ENCODE peak calls at places on chromosomes 1 and 21, in seven cellular contexts. W is H1, O is GM12891, M is SK-N-SH, J is K562, E is HepG2, T is GM12878. Y is an unnamed sample.

GRCh38 chr1:54883349-54884102 is 3.5 kb downstream of the DHCR24 start:
- DNase-seq in W (no peak), O (no peak), M (no peak), J (no peak), E (peak), T (no peak), Y (no peak)

GRCh38 chr1:163897401-163898169 is 575.8 kb downstream of the NUF2 start:
- DNase-seq in W (no peak), O (no peak), M (no peak), J (no peak), E (no peak), T (no peak), Y (no peak)

GRCh38 chr21:36694041-36694515 is 4.8 kb upstream of the SIM2 start:
- DNase-seq in W (no peak), O (peak), M (peak), J (no peak), E (no peak), T (no peak), Y (no peak)

GRCh38 chr1:167561753-167562152 is 8.2 kb upstream of the CREG1 start:
- DNase-seq in W (no peak), O (no peak), M (no peak), J (no peak), E (no peak), T (no peak), Y (no peak)

GRCh38 chr1:183778568-183779433 is 26.1 kb upstream of the RGL1 start:
- DNase-seq in W (no peak), O (no peak), M (no peak), J (no peak), E (no peak), T (no peak), Y (no peak)

GRCh38 chr1:94926915-94927404 is at the start of gene CNN3:
- DNase-seq in W (peak), O (peak), M (peak), J (peak), E (peak), T (peak), Y (peak)

GRCh38 chr1:44012411-44012810 is 18.9 kb downstream of the SLC6A9 start:
- DNase-seq in W (no peak), O (no peak), M (no peak), J (no peak), E (no peak), T (no peak), Y (no peak)

GRCh38 chr1:171350579-171350978 is 36.6 kb downstream of the FMO4 start:
- DNase-seq in W (no peak), O (no peak), M (no peak), J (no peak), E (no peak), T (no peak), Y (no peak)

GRCh38 chr1:94873520-94874351 is 53.2 kb downstream of the CNN3 start:
- DNase-seq in W (no peak), O (no peak), M (no peak), J (no peak), E (no peak), T (no peak), Y (no peak)

GRCh38 chr1:174839211-174839610 is 160.5 kb upstream of the CACYBP start:
- DNase-seq in W (no peak), O (no peak), M (no peak), J (no peak), E (no peak), T (no peak), Y (no peak)

GRCh38 chr21:45226540-45227326 is 61.0 kb downstream of the POFUT2 start:
- DNase-seq in W (no peak), O (no peak), M (no peak), J (no peak), E (no peak), T (no peak), Y (no peak)

GRCh38 chr21:41927727-41928409 is 25.9 kb downstream of the C2CD2 start:
- DNase-seq in W (no peak), O (no peak), M (no peak), J (no peak), E (no peak), T (no peak), Y (no peak)

GRCh38 chr1:210434224-210434623 is 105.5 kb downstream of the HHAT start:
- DNase-seq in W (no peak), O (no peak), M (no peak), J (no peak), E (no peak), T (no peak), Y (no peak)

GRCh38 chr1:158035976-158036583 is 42.6 kb downstream of the KIRREL1 start:
- DNase-seq in W (no peak), O (no peak), M (peak), J (peak), E (peak), T (no peak), Y (no peak)

GRCh38 chr1:94608142-94608851 is 66.7 kb upstream of the F3 start:
- DNase-seq in W (no peak), O (no peak), M (no peak), J (no peak), E (peak), T (no peak), Y (no peak)

GRCh38 chr1:199719156-199719842 is 308.2 kb upstream of the NR5A2 start:
- DNase-seq in W (no peak), O (no peak), M (no peak), J (no peak), E (no peak), T (no peak), Y (no peak)

GRCh38 chr1:222529181-222529580 is 18.7 kb downstream of the HHIPL2 start:
- DNase-seq in W (no peak), O (no peak), M (no peak), J (no peak), E (no peak), T (no peak), Y (no peak)

GRCh38 chr1:217275617-217276398 is 355.1 kb downstream of the GPATCH2 start:
- DNase-seq in W (no peak), O (no peak), M (peak), J (no peak), E (no peak), T (no peak), Y (no peak)

GRCh38 chr1:28898267-28898955 is 16.0 kb upstream of the EPB41 start:
- DNase-seq in W (no peak), O (no peak), M (peak), J (no peak), E (no peak), T (no peak), Y (no peak)

GRCh38 chr1:65079941-65080340 is 68.1 kb upstream of the AK4 start:
- DNase-seq in W (no peak), O (no peak), M (no peak), J (no peak), E (no peak), T (no peak), Y (no peak)

GRCh38 chr1:176993587-176993986 is 170.9 kb downstream of the ASTN1 start:
- DNase-seq in W (no peak), O (no peak), M (no peak), J (no peak), E (no peak), T (no peak), Y (no peak)

GRCh38 chr1:76666499-76666898 is 200.8 kb upstream of the ST6GALNAC5 start:
- DNase-seq in W (no peak), O (no peak), M (no peak), J (no peak), E (no peak), T (no peak), Y (no peak)

GRCh38 chr1:165717918-165718515 is 19.7 kb upstream of the ALDH9A1 start:
- DNase-seq in W (no peak), O (peak), M (peak), J (peak), E (peak), T (no peak), Y (peak)

GRCh38 chr1:101282314-101283087 is 45.7 kb downstream of the S1PR1 start:
- DNase-seq in W (no peak), O (no peak), M (no peak), J (no peak), E (no peak), T (no peak), Y (no peak)

GRCh38 chr1:228265167-228265566 is 57.3 kb downstream of the OBSCN start:
- DNase-seq in W (no peak), O (no peak), M (peak), J (peak), E (no peak), T (no peak), Y (no peak)

GRCh38 chr1:25900209-25900608 is 6.0 kb downstream of the STMN1 start:
- DNase-seq in W (no peak), O (no peak), M (no peak), J (no peak), E (no peak), T (no peak), Y (no peak)

GRCh38 chr1:46575300-46575699 is 23.9 kb upstream of the KNCN start:
- DNase-seq in W (no peak), O (no peak), M (no peak), J (no peak), E (no peak), T (no peak), Y (no peak)

GRCh38 chr1:87805661-87806376 is 477.1 kb downstream of the LMO4 start:
- DNase-seq in W (no peak), O (no peak), M (no peak), J (no peak), E (peak), T (no peak), Y (no peak)

GRCh38 chr21:42237577-42237976 is 18.6 kb downstream of the ABCG1 start:
- DNase-seq in W (no peak), O (no peak), M (no peak), J (no peak), E (no peak), T (no peak), Y (no peak)

GRCh38 chr1:165452336-165453130 is 7.6 kb upstream of the RXRG start:
- DNase-seq in W (no peak), O (no peak), M (no peak), J (no peak), E (no peak), T (no peak), Y (no peak)

GRCh38 chr1:205064301-205064700 is 20.0 kb downstream of the TMEM81 start:
- DNase-seq in W (no peak), O (no peak), M (no peak), J (no peak), E (no peak), T (no peak), Y (no peak)

GRCh38 chr1:204081791-204082513 is 9.0 kb downstream of the SOX13 start:
- DNase-seq in W (no peak), O (no peak), M (no peak), J (no peak), E (no peak), T (no peak), Y (no peak)

GRCh38 chr1:21372383-21372782 is 67.6 kb upstream of the NBPF3 start:
- DNase-seq in W (no peak), O (no peak), M (no peak), J (no peak), E (no peak), T (no peak), Y (no peak)

GRCh38 chr1:169043823-169044222 is 62.7 kb upstream of the ATP1B1 start:
- DNase-seq in W (no peak), O (no peak), M (no peak), J (no peak), E (no peak), T (no peak), Y (no peak)

GRCh38 chr1:47865881-47866535 is 131.2 kb downstream of the TRABD2B start:
- DNase-seq in W (no peak), O (no peak), M (no peak), J (no peak), E (peak), T (no peak), Y (no peak)

GRCh38 chr1:98897046-98897445 is 107.6 kb downstream of the PLPPR5 start:
- DNase-seq in W (no peak), O (no peak), M (no peak), J (no peak), E (no peak), T (no peak), Y (no peak)

GRCh38 chr1:242523968-242524570 is 428 bp downstream of the PLD5 start:
- DNase-seq in W (peak), O (no peak), M (peak), J (peak), E (no peak), T (no peak), Y (peak)

DNA sequence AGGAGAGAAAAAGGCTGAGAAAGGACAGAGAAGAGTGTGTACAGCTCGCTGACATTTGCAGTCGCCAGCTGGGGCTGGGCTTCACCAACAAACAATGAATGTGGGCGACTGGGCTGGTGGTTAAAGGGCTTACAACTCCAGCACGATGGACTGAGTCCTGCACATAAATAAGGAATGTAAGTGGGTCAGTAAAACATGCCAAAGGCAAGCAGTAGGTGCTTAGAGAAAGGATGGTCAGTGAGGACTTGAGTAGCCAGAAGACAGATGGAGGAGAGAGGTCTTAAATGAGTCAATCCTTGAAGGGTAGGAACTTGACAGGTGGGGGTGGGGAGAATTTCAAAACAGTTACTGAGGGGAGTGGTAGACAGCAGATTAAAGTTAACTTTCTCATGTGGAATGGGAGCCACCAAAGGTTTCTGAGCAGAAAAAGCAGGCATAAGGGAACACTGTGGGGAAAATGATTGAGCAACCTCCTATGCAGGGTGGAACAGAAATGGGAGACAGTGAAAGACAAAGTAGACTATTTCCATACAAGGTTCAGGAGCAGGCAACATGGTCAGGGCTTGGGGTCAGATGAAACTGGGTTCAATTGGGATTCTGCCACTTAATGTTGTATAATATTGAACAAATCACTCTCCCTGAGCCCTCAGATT is 37.4 kb downstream of the GADD45A start:
- DNase-seq in W (no peak), O (no peak), M (no peak), J (no peak), E (no peak), T (no peak), Y (no peak)
- TF ChIP-seq TAF1 in W (no peak), O (no peak), M (no peak), J (no peak), E (no peak), T (no peak), Y (no peak)

GRCh38 chr1:150718225-150718891 is 2.3 kb downstream of the HORMAD1 start:
- DNase-seq in W (no peak), O (no peak), M (no peak), J (no peak), E (no peak), T (no peak), Y (no peak)
- TF ChIP-seq POLR2AphosphoS5 in W (no peak), O (no peak), M (no peak), J (no peak), E (no peak), T (no peak), Y (no peak)

GRCh38 chr1:15960808-15961207 is 15.1 kb downstream of the ZBTB17 start:
- DNase-seq in W (no peak), O (no peak), M (no peak), J (no peak), E (no peak), T (no peak), Y (no peak)
- TF ChIP-seq TAF1 in W (no peak), O (no peak), M (no peak), J (no peak), E (no peak), T (no peak), Y (no peak)

GRCh38 chr21:43994646-43995045 is 17.5 kb upstream of the TRAPPC10 start:
- DNase-seq in W (no peak), O (no peak), M (no peak), J (no peak), E (no peak), T (no peak), Y (no peak)

GRCh38 chr21:43997766-43998742 is 14.1 kb upstream of the TRAPPC10 start:
- DNase-seq in W (no peak), O (no peak), M (no peak), J (no peak), E (no peak), T (no peak), Y (no peak)

GRCh38 chr21:43994085-43994484 is 18.0 kb upstream of the TRAPPC10 start:
- DNase-seq in W (no peak), O (no peak), M (no peak), J (no peak), E (no peak), T (no peak), Y (no peak)

GRCh38 chr21:43993420-43993934 is 18.6 kb upstream of the TRAPPC10 start:
- DNase-seq in W (no peak), O (no peak), M (no peak), J (no peak), E (no peak), T (no peak), Y (no peak)

GRCh38 chr21:43995521-43996105 is 16.5 kb upstream of the TRAPPC10 start:
- DNase-seq in W (no peak), O (no peak), M (no peak), J (no peak), E (no peak), T (no peak), Y (no peak)
- TF ChIP-seq POLR2AphosphoS5 in W (no peak), O (no peak), M (no peak), J (no peak), E (no peak), T (no peak), Y (no peak)

GRCh38 chr1:12415239-12415543 is 185.4 kb downstream of the VPS13D start:
- DNase-seq in W (no peak), O (no peak), M (no peak), J (no peak), E (no peak), T (no peak), Y (no peak)

GRCh38 chr1:12412439-12412838 is 182.6 kb downstream of the VPS13D start:
- DNase-seq in W (no peak), O (no peak), M (no peak), J (no peak), E (no peak), T (no peak), Y (no peak)

GRCh38 chr1:12414444-12415238 is 184.8 kb downstream of the VPS13D start:
- DNase-seq in W (no peak), O (no peak), M (no peak), J (no peak), E (no peak), T (no peak), Y (no peak)

GRCh38 chr1:12411747-12412146 is 181.9 kb downstream of the VPS13D start:
- DNase-seq in W (no peak), O (no peak), M (no peak), J (no peak), E (no peak), T (no peak), Y (no peak)

GRCh38 chr1:12413664-12414410 is 184.0 kb downstream of the VPS13D start:
- DNase-seq in W (no peak), O (no peak), M (no peak), J (no peak), E (no peak), T (no peak), Y (no peak)
- TF ChIP-seq TAF1 in W (no peak), O (no peak), M (no peak), J (no peak), E (no peak), T (no peak), Y (no peak)

Y was measured in GM12892.